ENCODE peak calls at places on chromosomes 1 and 21, in six cellular contexts. I, K, T, H, N and A are unnamed samples.

GRCh38 chr1:226436855-226437491 is 29.1 kb upstream of the PARP1 start:
- DNase-seq in T (no peak), H (peak), I (no peak), K (no peak), N (no peak), A (peak)

GRCh38 chr1:150389650-150390049 is 25.7 kb downstream of the RPRD2 start:
- DNase-seq in I (no peak), N (no peak), K (no peak), H (no peak), T (no peak), A (no peak)

GRCh38 chr1:11412166-11412565 is 66.8 kb upstream of the DISP3 start:
- DNase-seq in I (no peak), N (no peak), H (no peak), T (no peak), K (no peak), A (no peak)

GRCh38 chr1:226034482-226034881 is 28.0 kb upstream of the H3-3A start:
- DNase-seq in I (peak), H (no peak), N (no peak), K (no peak), T (no peak), A (peak)

GRCh38 chr1:173865468-173866164 is 2.2 kb downstream of the GAS5 start:
- DNase-seq in K (no peak), N (no peak), H (peak), I (no peak), T (no peak), A (no peak)

GRCh38 chr1:211591980-211592493 is 13.1 kb upstream of the SLC30A1 start:
- DNase-seq in H (no peak), N (no peak), I (no peak), T (no peak), K (peak), A (no peak)

GRCh38 chr21:32494946-32495703 is 82.6 kb downstream of the EVA1C start:
- DNase-seq in T (no peak), I (no peak), K (peak), N (no peak), H (no peak), A (no peak)

GRCh38 chr1:230340778-230341546 is 85.2 kb downstream of the PGBD5 start:
- DNase-seq in N (no peak), H (no peak), I (no peak), K (no peak), T (no peak), A (no peak)

GRCh38 chr1:156148236-156148635 is 5.1 kb upstream of the SEMA4A start:
- DNase-seq in K (no peak), H (peak), T (no peak), N (no peak), I (peak), A (no peak)